ENCODE peak calls at places on chromosomes 16 and 17, in ten cellular contexts. J, W, U, B, X, K, L, F, Q and Y are unnamed samples.

GRCh38 chr16:7458144-7458543 is 125.5 kb downstream of the RBFOX1 start:
- DNase-seq in J (no peak), W (no peak), U (no peak), B (no peak), X (no peak), K (no peak), L (no peak), F (no peak), Q (no peak), Y (no peak)

GRCh38 chr16:67104061-67104460 is 5.7 kb upstream of the PHAF1 start:
- DNase-seq in J (no peak), W (no peak), U (peak), B (no peak), X (no peak), K (no peak), L (no peak), F (no peak), Q (peak), Y (peak)

GRCh38 chr17:57210224-57210553 is 46.1 kb upstream of the MSI2 start:
- DNase-seq in J (no peak), W (no peak), U (no peak), B (no peak), X (no peak), K (no peak), L (no peak), F (no peak), Q (peak), Y (no peak)

GRCh38 chr17:61833536-61834203 is 29.7 kb downstream of the BRIP1 start:
- DNase-seq in J (no peak), W (peak), U (no peak), B (no peak), X (no peak), K (no peak), L (no peak), F (peak), Q (peak), Y (no peak)

GRCh38 chr17:72421128-72422092 is 300.6 kb downstream of the SOX9 start:
- DNase-seq in J (no peak), W (peak), U (no peak), B (peak), X (peak), K (no peak), L (no peak), F (peak), Q (peak), Y (peak)

GRCh38 chr16:81405702-81406113 is 38.9 kb upstream of the CMIP start:
- DNase-seq in J (no peak), W (no peak), U (no peak), B (no peak), X (no peak), K (no peak), L (no peak), F (peak), Q (peak), Y (no peak)

GRCh38 chr16:12098429-12099310 is 122.1 kb downstream of the SNX29 start:
- DNase-seq in J (no peak), W (no peak), U (no peak), B (no peak), X (no peak), K (no peak), L (no peak), F (no peak), Q (no peak), Y (no peak)

GRCh38 chr17:48954300-48954755 is 9.7 kb upstream of the SNF8 start:
- DNase-seq in J (no peak), W (peak), U (peak), B (no peak), X (no peak), K (no peak), L (no peak), F (peak), Q (peak), Y (peak)

GRCh38 chr17:57707892-57708291 is 37.2 kb downstream of the CCDC182 start:
- DNase-seq in J (no peak), W (peak), U (peak), B (peak), X (no peak), K (no peak), L (no peak), F (no peak), Q (peak), Y (peak)

GRCh38 chr17:82053556-82054263 is 2.0 kb downstream of the GPS1 start:
- DNase-seq in J (no peak), W (no peak), U (no peak), B (peak), X (no peak), K (no peak), L (peak), F (no peak), Q (no peak), Y (no peak)

GRCh38 chr16:77683845-77684526 is 38.3 kb upstream of the NUDT7 start:
- DNase-seq in J (no peak), W (no peak), U (no peak), B (no peak), X (no peak), K (no peak), L (no peak), F (no peak), Q (no peak), Y (no peak)

GRCh38 chr16:54284931-54285413 is 1.6 kb downstream of the IRX3 start:
- DNase-seq in J (no peak), W (peak), U (peak), B (peak), X (no peak), K (no peak), L (peak), F (no peak), Q (peak), Y (peak)

GRCh38 chr16:27174798-27175197 is 28.5 kb upstream of the KDM8 start:
- DNase-seq in J (no peak), W (no peak), U (no peak), B (no peak), X (no peak), K (no peak), L (no peak), F (peak), Q (peak), Y (peak)

GRCh38 chr16:87351320-87351698 is 32.3 kb downstream of the FBXO31 start:
- DNase-seq in J (no peak), W (no peak), U (no peak), B (peak), X (no peak), K (no peak), L (peak), F (no peak), Q (no peak), Y (no peak)

DNA sequence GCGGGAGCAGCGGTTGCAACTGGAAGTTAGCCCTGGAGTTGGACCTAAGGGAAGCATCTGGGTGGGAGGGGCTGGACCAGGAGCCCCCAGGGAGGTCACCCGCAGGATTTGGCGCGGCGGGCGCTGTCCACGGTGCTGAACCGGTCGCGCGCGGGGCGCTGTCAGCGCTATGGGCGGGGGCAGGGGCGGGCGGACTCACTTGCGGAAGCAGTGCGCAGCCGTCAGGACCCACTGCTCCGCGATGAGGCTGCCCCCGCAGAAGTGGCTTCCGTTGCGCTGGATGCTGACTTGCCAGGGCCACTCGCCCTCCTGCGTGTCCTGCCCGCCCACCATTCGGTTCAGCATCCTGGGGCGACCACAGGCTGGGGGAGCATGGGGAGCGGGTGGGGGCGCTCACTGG is 4.5 kb downstream of the PRSS27 start:
- DNase-seq in J (no peak), W (peak), U (peak), B (peak), X (peak), K (peak), L (peak), F (peak), Q (peak), Y (peak)
- H3K27ac ChIP-seq in J (no peak), W (no peak), U (no peak), B (no peak), X (no peak), K (no peak), L (no peak), F (no peak), Q (no peak), Y (no peak)

GRCh38 chr17:78766743-78767294 is 15.3 kb downstream of the CYTH1 start:
- DNase-seq in J (no peak), W (no peak), U (no peak), B (no peak), X (no peak), K (no peak), L (no peak), F (no peak), Q (no peak), Y (no peak)

GRCh38 chr17:78771758-78772382 is 10.2 kb downstream of the CYTH1 start:
- DNase-seq in J (no peak), W (no peak), U (no peak), B (no peak), X (no peak), K (no peak), L (no peak), F (no peak), Q (no peak), Y (no peak)

GRCh38 chr17:78767806-78768205 is 14.3 kb downstream of the CYTH1 start:
- DNase-seq in J (no peak), W (no peak), U (no peak), B (no peak), X (no peak), K (no peak), L (no peak), F (no peak), Q (peak), Y (no peak)

GRCh38 chr17:78766225-78766624 is 15.8 kb downstream of the CYTH1 start:
- DNase-seq in J (no peak), W (no peak), U (no peak), B (no peak), X (no peak), K (no peak), L (no peak), F (no peak), Q (no peak), Y (no peak)

DNA sequence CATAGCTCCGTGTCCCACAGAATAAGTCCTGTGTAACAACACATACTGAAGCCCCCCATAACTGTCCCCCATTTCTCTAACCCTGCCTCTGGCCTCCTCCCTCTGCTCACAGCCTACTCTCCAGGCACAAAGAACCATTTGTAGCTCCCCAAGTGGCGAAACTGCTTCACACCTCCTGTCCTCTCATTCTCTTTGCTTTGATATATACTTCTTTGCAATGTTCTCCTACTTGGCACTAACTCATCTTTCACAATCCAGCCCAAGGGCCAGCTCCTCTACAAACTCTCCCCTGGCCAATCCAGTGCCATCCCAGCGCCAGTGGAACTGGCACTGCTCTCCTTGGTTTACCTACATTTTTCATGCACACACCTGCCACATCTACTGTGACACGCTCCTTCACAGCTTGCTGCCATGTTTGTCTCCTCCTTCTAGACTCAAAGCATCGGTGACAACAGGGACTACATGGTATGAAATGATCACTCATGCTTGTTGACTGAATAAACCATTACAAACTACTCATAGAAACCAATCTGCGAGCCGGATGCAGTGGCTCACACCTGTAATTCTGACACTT is 12.8 kb downstream of the CYTH1 start:
- DNase-seq in J (no peak), W (no peak), U (no peak), B (no peak), X (no peak), K (no peak), L (no peak), F (no peak), Q (no peak), Y (peak)
- H3K27ac ChIP-seq in J (no peak), W (no peak), U (no peak), B (no peak), X (no peak), K (no peak), L (no peak), F (no peak), Q (no peak), Y (no peak)

GRCh38 chr17:21034350-21035235 is 8.2 kb downstream of the USP22 start:
- DNase-seq in J (no peak), W (no peak), U (no peak), B (no peak), X (no peak), K (no peak), L (no peak), F (no peak), Q (peak), Y (peak)
- H3K27ac ChIP-seq in J (peak), W (no peak), U (no peak), B (peak), X (peak), K (peak), L (peak), F (peak), Q (peak), Y (peak)

GRCh38 chr16:21160276-21160675 is 1.8 kb downstream of the LDAF1 start:
- DNase-seq in J (no peak), W (no peak), U (no peak), B (no peak), X (no peak), K (no peak), L (no peak), F (no peak), Q (no peak), Y (no peak)

GRCh38 chr16:21159281-21159951 is 942 bp downstream of the LDAF1 start:
- DNase-seq in J (no peak), W (no peak), U (peak), B (peak), X (peak), K (peak), L (peak), F (no peak), Q (no peak), Y (peak)

GRCh38 chr16:21156767-21157467 is 1.6 kb upstream of the LDAF1 start:
- DNase-seq in J (no peak), W (peak), U (peak), B (no peak), X (no peak), K (no peak), L (no peak), F (peak), Q (peak), Y (peak)

GRCh38 chr16:21157632-21158031 is 842 bp upstream of the LDAF1 start:
- DNase-seq in J (no peak), W (no peak), U (no peak), B (no peak), X (no peak), K (no peak), L (no peak), F (no peak), Q (no peak), Y (no peak)

DNA sequence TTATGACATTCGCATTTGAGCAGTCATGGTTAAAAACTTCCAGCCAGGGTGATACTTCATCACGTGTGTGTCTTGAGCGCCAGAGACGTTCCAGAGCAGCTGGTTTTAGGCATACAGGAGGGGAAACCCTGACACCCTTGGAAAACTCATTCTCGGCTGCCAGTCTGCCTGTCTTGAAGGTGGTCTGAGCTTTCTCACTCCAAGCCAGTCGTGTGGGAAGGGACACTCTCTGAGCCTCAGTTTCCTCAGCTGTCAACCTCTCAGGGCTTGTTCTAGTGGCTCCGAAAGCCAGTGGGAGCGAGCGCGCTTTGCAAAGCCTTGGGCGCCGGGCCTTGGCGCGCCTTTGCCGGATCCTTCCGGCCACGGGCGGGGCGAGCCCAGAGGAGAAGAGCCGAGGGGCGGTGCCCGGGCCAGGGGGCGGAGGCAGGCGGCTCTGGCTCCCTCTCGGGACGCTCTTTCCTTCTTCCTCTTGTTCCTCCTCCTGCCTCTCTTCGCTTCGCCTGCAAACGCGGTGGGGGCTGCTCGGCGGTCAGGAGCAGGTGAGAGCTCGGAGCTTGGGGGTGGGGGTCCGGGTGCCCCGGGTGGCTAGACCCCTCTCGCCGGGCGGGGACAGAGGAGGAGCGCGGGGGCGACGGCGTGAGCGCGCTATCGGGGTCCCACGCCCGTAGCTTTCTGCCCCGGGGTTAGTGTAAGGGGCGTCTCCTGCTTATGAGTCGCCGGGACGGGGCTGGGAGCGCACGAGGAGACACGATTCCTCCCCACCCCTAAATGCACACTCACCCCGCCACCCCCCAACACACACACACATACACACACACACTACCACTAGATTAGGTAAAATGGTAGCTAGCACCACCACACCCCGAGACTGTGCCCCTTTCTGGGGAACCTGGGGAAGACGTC is at the start of gene LDAF1:
- DNase-seq in J (no peak), W (peak), U (peak), B (peak), X (peak), K (peak), L (peak), F (peak), Q (peak), Y (peak)
- H3K27ac ChIP-seq in J (no peak), W (peak), U (no peak), B (peak), X (peak), K (peak), L (peak), F (no peak), Q (peak), Y (no peak)

GRCh38 chr17:76672270-76672851 is 28.8 kb upstream of the ST6GALNAC1 start:
- DNase-seq in J (no peak), W (no peak), U (no peak), B (no peak), X (no peak), K (no peak), L (no peak), F (no peak), Q (no peak), Y (no peak)
- H3K27ac ChIP-seq in J (peak), W (peak), U (no peak), B (peak), X (peak), K (peak), L (peak), F (peak), Q (peak), Y (peak)

GRCh38 chr17:28749516-28750177 is 5.8 kb downstream of the TRAF4 start:
- DNase-seq in J (no peak), W (no peak), U (no peak), B (no peak), X (no peak), K (no peak), L (no peak), F (no peak), Q (no peak), Y (no peak)

GRCh38 chr17:28755486-28755885 is 11.7 kb downstream of the TRAF4 start:
- DNase-seq in J (no peak), W (no peak), U (no peak), B (no peak), X (no peak), K (no peak), L (no peak), F (no peak), Q (peak), Y (no peak)

GRCh38 chr17:28748852-28749515 is 5.2 kb downstream of the TRAF4 start:
- DNase-seq in J (no peak), W (no peak), U (no peak), B (no peak), X (no peak), K (no peak), L (no peak), F (no peak), Q (no peak), Y (no peak)

GRCh38 chr17:28750178-28751047 is 6.6 kb downstream of the TRAF4 start:
- DNase-seq in J (peak), W (peak), U (peak), B (peak), X (peak), K (peak), L (peak), F (peak), Q (peak), Y (peak)

DNA sequence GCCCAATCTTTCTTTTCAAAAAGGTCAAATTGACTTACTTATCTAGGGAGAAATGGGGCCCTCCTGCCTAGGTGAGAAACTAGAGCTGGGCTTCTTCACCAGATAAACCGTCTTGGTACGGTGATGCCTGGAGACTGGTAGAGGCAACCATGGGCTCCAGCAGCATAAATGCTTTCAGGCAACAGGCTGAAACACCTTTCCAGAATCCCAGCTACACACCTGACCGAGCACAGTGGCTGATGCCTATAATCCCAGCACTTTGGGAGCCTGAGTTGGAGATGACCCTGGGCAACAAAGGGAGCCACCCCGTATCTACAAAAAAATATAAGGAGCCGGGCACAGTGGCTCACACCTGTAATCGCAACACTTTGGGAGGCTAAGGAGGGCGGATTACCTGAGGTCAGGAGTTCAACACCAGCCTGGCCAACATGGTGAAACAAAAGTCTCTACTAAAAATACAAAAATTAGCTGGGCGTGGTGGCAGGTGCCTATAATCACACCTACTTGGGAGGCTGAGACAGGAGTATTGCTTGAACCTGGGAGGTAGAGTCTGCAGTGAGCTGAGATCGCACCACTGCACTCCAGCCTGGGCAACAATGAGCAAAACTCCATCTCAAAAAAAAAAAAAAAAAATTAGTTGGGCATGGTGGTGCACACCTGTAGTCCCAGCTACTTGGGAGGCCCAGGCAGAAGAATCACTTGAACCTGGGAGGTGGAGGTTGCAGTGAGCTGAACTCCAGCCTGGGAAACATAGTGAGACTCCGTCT is 8.0 kb downstream of the TRAF4 start:
- DNase-seq in J (no peak), W (no peak), U (no peak), B (no peak), X (no peak), K (no peak), L (no peak), F (no peak), Q (no peak), Y (no peak)
- H3K27ac ChIP-seq in J (no peak), W (no peak), U (no peak), B (no peak), X (no peak), K (no peak), L (no peak), F (no peak), Q (no peak), Y (no peak)